ENCODE peak calls at places on chromosomes 3 and 15, in four cellular contexts. Y is mucosa of descending colon, X is left colon, R is T-helper 2 cell. O is an unnamed sample.

GRCh38 chr15:92839696-92840095 is 60.4 kb upstream of the CHD2 start:
- DNase-seq in Y (no peak), X (no peak), R (no peak), O (no peak)

GRCh38 chr3:157442729-157443128 is 6.1 kb downstream of the PTX3 start:
- DNase-seq in Y (no peak), X (no peak), R (no peak), O (no peak)

GRCh38 chr15:98896002-98896721 is 111.4 kb downstream of the PGPEP1L start:
- DNase-seq in Y (no peak), X (no peak), R (no peak), O (no peak)

GRCh38 chr3:62805578-62805977 is 69.6 kb downstream of the CADPS start:
- DNase-seq in Y (no peak), X (no peak), R (no peak), O (no peak)

GRCh38 chr3:30443756-30444673 is 162.4 kb upstream of the TGFBR2 start:
- DNase-seq in Y (no peak), X (no peak), R (no peak), O (no peak)

GRCh38 chr15:52486003-52486996 is 42.4 kb downstream of the MYO5A start:
- DNase-seq in Y (no peak), X (no peak), R (no peak), O (no peak)

GRCh38 chr15:69478259-69478687 is 25.7 kb downstream of the RPLP1 start:
- DNase-seq in Y (peak), X (no peak), R (no peak), O (no peak)

GRCh38 chr15:59685737-59686297 is 3.3 kb downstream of the BNIP2 start:
- DNase-seq in Y (no peak), X (no peak), R (no peak), O (no peak)

GRCh38 chr3:107206141-107206540 is 171.1 kb upstream of the CCDC54 start:
- DNase-seq in Y (peak), X (no peak), R (no peak), O (no peak)

GRCh38 chr3:176430244-176430893 is 766.9 kb downstream of the TBL1XR1 start:
- DNase-seq in Y (peak), X (no peak), R (no peak), O (no peak)

GRCh38 chr15:57509965-57510364 is 81.7 kb upstream of the MYZAP start:
- DNase-seq in Y (no peak), X (no peak), R (no peak), O (no peak)

GRCh38 chr15:48592221-48592731 is 53.2 kb downstream of the FBN1 start:
- DNase-seq in Y (no peak), X (no peak), R (no peak), O (no peak)

GRCh38 chr15:59436774-59437472 is 1.1 kb upstream of the FAM81A start:
- DNase-seq in Y (no peak), X (no peak), R (no peak), O (no peak)

O was measured in stimulated activated CD4-positive, alpha-beta T cell treated with anti-CD3 and anti-CD28 coated beads, Interleukin-12 subunit alpha, Interleukin-12 subunit beta, amount 100 ng/mL, for 48 hours.